ENCODE peak calls at places on chromosomes 4 and X, in six cellular contexts. Q is endothelial cell, M is left ventricle myocardium superior, H is AML-193, I is neural progenitor cell, P is fibroblast of mammary gland. L is an unnamed sample.

GRCh38 chr4:31089815-31090214 is 369.6 kb downstream of the PCDH7 start:
- DNase-seq in Q (no peak), M (peak; percentile 36), H (no peak), I (no peak), P (peak; percentile 70), L (no peak)

GRCh38 chrX:39757971-39758370 is 339.8 kb downstream of the BCOR start:
- DNase-seq in Q (no peak), M (no peak), H (no peak), I (peak; percentile 21), P (peak; percentile 55), L (no peak)

GRCh38 chrX:38817004-38817703 is 15.9 kb downstream of the MID1IP1 start:
- DNase-seq in Q (peak; percentile 12), M (peak; percentile 54), H (no peak), I (no peak), P (peak; percentile 48), L (peak; percentile 17)

GRCh38 chr4:48954314-48954713 is 31.8 kb upstream of the CWH43 start:
- DNase-seq in Q (no peak), M (no peak), H (no peak), I (no peak), P (no peak), L (no peak)

GRCh38 chr4:158236304-158237030 is 26.2 kb downstream of the TMEM144 start:
- DNase-seq in Q (no peak), M (no peak), H (no peak), I (no peak), P (no peak), L (no peak)

GRCh38 chr4:118173126-118173525 is 138.8 kb downstream of the NDST3 start:
- DNase-seq in Q (no peak), M (no peak), H (no peak), I (no peak), P (no peak), L (no peak)

GRCh38 chrX:13432776-13433605 is 113.1 kb upstream of the ATXN3L start:
- DNase-seq in Q (no peak), M (no peak), H (no peak), I (no peak), P (peak; percentile 90), L (no peak)

GRCh38 chrX:150036181-150036580 is 97.9 kb upstream of the EOLA2 start:
- DNase-seq in Q (no peak), M (no peak), H (no peak), I (no peak), P (peak; percentile 71), L (no peak)

GRCh38 chr4:187020681-187021080 is 297.0 kb upstream of the FAT1 start:
- DNase-seq in Q (no peak), M (no peak), H (no peak), I (no peak), P (no peak), L (no peak)

GRCh38 chr4:88230953-88231835 is 53.2 kb downstream of the PPM1K start:
- DNase-seq in Q (no peak), M (no peak), H (no peak), I (no peak), P (peak; percentile 22), L (no peak)

GRCh38 chrX:151814767-151815166 is 80.2 kb downstream of the CNGA2 start:
- DNase-seq in Q (no peak), M (no peak), H (no peak), I (no peak), P (no peak), L (no peak)

GRCh38 chr4:121651597-121651996 is 45.2 kb downstream of the ANXA5 start:
- DNase-seq in Q (no peak), M (no peak), H (no peak), I (no peak), P (no peak), L (no peak)

GRCh38 chr4:176266026-176266425 is 3.0 kb downstream of the ASB5 start:
- DNase-seq in Q (no peak), M (no peak), H (no peak), I (no peak), P (no peak), L (no peak)

GRCh38 chrX:48826876-48827653 is 752 bp downstream of the ERAS start:
- DNase-seq in Q (no peak), M (no peak), H (no peak), I (no peak), P (no peak), L (no peak)

GRCh38 chrX:115602729-115603389 is 41.9 kb downstream of the PLS3 start:
- DNase-seq in Q (no peak), M (no peak), H (no peak), I (no peak), P (no peak), L (no peak)

GRCh38 chr4:159723341-159724048 is 620.6 kb downstream of the RAPGEF2 start:
- DNase-seq in Q (no peak), M (no peak), H (no peak), I (no peak), P (no peak), L (no peak)

GRCh38 chr4:73704314-73705055 is 35.9 kb upstream of the CXCL8 start:
- DNase-seq in Q (no peak), M (no peak), H (peak; percentile 99), I (no peak), P (peak; percentile 100), L (peak; percentile 61)

GRCh38 chr4:168707205-168707604 is 210.4 kb downstream of the PALLD start:
- DNase-seq in Q (no peak), M (no peak), H (no peak), I (no peak), P (peak; percentile 60), L (no peak)

GRCh38 chrX:50579955-50580354 is 109.3 kb upstream of the DGKK start:
- DNase-seq in Q (peak; percentile 39), M (no peak), H (peak; percentile 29), I (peak; percentile 78), P (peak; percentile 71), L (no peak)

GRCh38 chr4:184953421-184953820 is 64.9 kb upstream of the HELT start:
- DNase-seq in Q (no peak), M (no peak), H (no peak), I (no peak), P (no peak), L (no peak)

GRCh38 chrX:12080265-12080664 is 58.0 kb upstream of the FRMPD4 start:
- DNase-seq in Q (peak; percentile 11), M (no peak), H (peak; percentile 5), I (peak; percentile 52), P (peak; percentile 54), L (no peak)